ENCODE peak calls at places on chromosomes 3 and 15, in four cellular contexts. One of them, this sample, is unnamed.

GRCh38 chr15:68057758-68058157 is 3.6 kb downstream of the PIAS1 start:
- DNase-seq in left ventricle myocardium inferior: no peak
- DNase-seq in lung: no peak
- DNase-seq in uterus: no peak
- DNase-seq in this sample: no peak

GRCh38 chr3:98557324-98558010 is 25.7 kb downstream of the GPR15 start:
- DNase-seq in left ventricle myocardium inferior: no peak
- DNase-seq in lung: no peak
- DNase-seq in uterus: no peak
- DNase-seq in this sample: no peak

GRCh38 chr3:122661633-122662032 is 19.0 kb upstream of the PARP14 start:
- DNase-seq in left ventricle myocardium inferior: no peak
- DNase-seq in lung: no peak
- DNase-seq in uterus: no peak
- DNase-seq in this sample: no peak

GRCh38 chr3:139561959-139562676 is 22.6 kb upstream of the RBP1 start:
- DNase-seq in left ventricle myocardium inferior: no peak
- DNase-seq in lung: no peak
- DNase-seq in uterus: peak
- DNase-seq in this sample: peak

GRCh38 chr3:112074616-112075497 is 11.3 kb upstream of the C3orf52 start:
- DNase-seq in left ventricle myocardium inferior: no peak
- DNase-seq in lung: peak
- DNase-seq in uterus: no peak
- DNase-seq in this sample: no peak

GRCh38 chr3:126197854-126198584 is 17.6 kb upstream of the ALDH1L1 start:
- DNase-seq in left ventricle myocardium inferior: peak
- DNase-seq in lung: peak
- DNase-seq in uterus: peak
- DNase-seq in this sample: peak

GRCh38 chr3:125119752-125120369 is 64.1 kb upstream of the HEG1 start:
- DNase-seq in left ventricle myocardium inferior: no peak
- DNase-seq in lung: no peak
- DNase-seq in uterus: no peak
- DNase-seq in this sample: no peak

GRCh38 chr3:160641675-160642330 is 35.2 kb upstream of the ARL14 start:
- DNase-seq in left ventricle myocardium inferior: no peak
- DNase-seq in lung: no peak
- DNase-seq in uterus: peak
- DNase-seq in this sample: no peak

This sample was measured in SK-N-DZ.